ENCODE peak calls at places on chromosomes 7 and 10, in six cellular contexts. T is H9, M is neuronal stem cell, B is IMR-90, X is mesenchymal stem cell, N is H1. R is an unnamed sample.

GRCh38 chr10:101221479-101222246 is 7.6 kb downstream of the LBX1 start:
- DNase-seq in X (no peak), N (no peak), B (no peak), M (no peak), T (no peak), R (no peak)

GRCh38 chr10:16816830-16817124 is 447 bp downstream of the RSU1 start:
- DNase-seq in X (no peak), B (peak; percentile 33), T (no peak), N (no peak), M (no peak), R (peak; percentile 14)

GRCh38 chr7:54615545-54615944 is 73.4 kb downstream of the VSTM2A start:
- DNase-seq in M (no peak), X (no peak), N (no peak), T (no peak), B (no peak), R (no peak)

GRCh38 chr10:112782176-112782907 is 167.7 kb upstream of the TCF7L2 start:
- DNase-seq in X (no peak), M (no peak), B (no peak), T (no peak), N (peak; percentile 44), R (no peak)

GRCh38 chr10:12705943-12706342 is 295.6 kb downstream of the CCDC3 start:
- DNase-seq in T (no peak), B (no peak), M (no peak), N (no peak), X (no peak), R (no peak)

GRCh38 chr10:129191848-129192247 is 275.2 kb upstream of the MGMT start:
- DNase-seq in T (no peak), M (no peak), X (no peak), N (no peak), B (no peak), R (no peak)

GRCh38 chr10:27742195-27742925 is 3.3 kb downstream of the MKX start:
- DNase-seq in T (peak; percentile 83), X (peak; percentile 76), N (peak; percentile 86), M (no peak), B (peak; percentile 85), R (peak; percentile 84)

GRCh38 chr7:150876817-150877526 is 24.7 kb downstream of the AOC1 start:
- DNase-seq in B (peak; percentile 64), N (peak; percentile 79), X (peak; percentile 94), M (peak; percentile 80), T (peak; percentile 86), R (peak; percentile 83)

GRCh38 chr10:3926268-3926667 is 141.3 kb upstream of the KLF6 start:
- DNase-seq in N (no peak), X (no peak), B (no peak), T (no peak), M (no peak), R (peak; percentile 92)

GRCh38 chr7:75920431-75921161 is 5.6 kb downstream of the POR start:
- DNase-seq in X (no peak), T (no peak), M (no peak), B (no peak), N (no peak), R (peak; percentile 65)

GRCh38 chr7:37068902-37069301 is 344.6 kb upstream of the AOAH start:
- DNase-seq in N (no peak), B (no peak), M (no peak), X (no peak), T (no peak), R (no peak)

GRCh38 chr10:96276831-96277230 is 5.5 kb upstream of the BLNK start:
- DNase-seq in N (no peak), M (no peak), X (no peak), B (no peak), T (no peak), R (no peak)

GRCh38 chr7:142690554-142691182 is 58.6 kb upstream of the PRSS1 start:
- DNase-seq in B (no peak), N (no peak), M (no peak), X (no peak), T (no peak), R (no peak)

GRCh38 chr10:46560381-46560780 is 3.9 kb upstream of the GPRIN2 start:
- DNase-seq in T (no peak), N (peak; percentile 45), M (no peak), X (no peak), B (no peak), R (no peak)

GRCh38 chr10:119786117-119786769 is 60.4 kb downstream of the INPP5F start:
- DNase-seq in N (no peak), B (peak; percentile 78), X (peak; percentile 81), T (peak; percentile 65), M (peak; percentile 37), R (peak; percentile 88)

GRCh38 chr7:1678571-1679325 is 8.7 kb downstream of the ELFN1 start:
- DNase-seq in N (no peak), T (no peak), X (no peak), B (no peak), M (no peak), R (no peak)

GRCh38 chr7:108650487-108650886 is 80.8 kb downstream of the DNAJB9 start:
- DNase-seq in X (no peak), N (no peak), B (peak; percentile 29), M (no peak), T (no peak), R (no peak)

GRCh38 chr7:102028206-102028826 is 210.9 kb downstream of the CUX1 start:
- DNase-seq in M (no peak), B (no peak), N (no peak), T (no peak), X (no peak), R (no peak)

GRCh38 chr10:86635402-86635801 is 18.9 kb upstream of the OPN4 start:
- DNase-seq in T (no peak), B (peak; percentile 91), N (no peak), M (no peak), X (peak; percentile 57), R (peak; percentile 89)

GRCh38 chr10:119997429-119997828 is 104.9 kb downstream of the SEC23IP start:
- DNase-seq in B (no peak), M (no peak), N (no peak), X (no peak), T (no peak), R (no peak)

GRCh38 chr7:16881809-16882208 is at the start of gene AGR3:
- DNase-seq in B (no peak), M (no peak), T (no peak), N (no peak), X (no peak), R (peak; percentile 11)

GRCh38 chr10:73413108-73413527 is 740 bp downstream of the ANXA7 start:
- DNase-seq in N (no peak), X (no peak), B (no peak), M (no peak), T (peak; percentile 53), R (peak; percentile 73)

GRCh38 chr10:73414230-73414981 is 548 bp upstream of the ANXA7 start:
- DNase-seq in X (no peak), B (no peak), T (no peak), N (no peak), M (no peak), R (peak; percentile 12)

GRCh38 chr10:73410897-73411296 is 3.0 kb downstream of the ANXA7 start:
- DNase-seq in B (no peak), X (no peak), T (no peak), M (no peak), N (no peak), R (no peak)

GRCh38 chr10:73416571-73416970 is 2.7 kb upstream of the ANXA7 start:
- DNase-seq in T (no peak), N (no peak), M (no peak), X (no peak), B (no peak), R (no peak)

GRCh38 chr10:73413528-73414229 is at the start of gene ANXA7:
- DNase-seq in M (peak; percentile 87), T (peak; percentile 97), B (peak; percentile 75), X (peak; percentile 89), N (peak; percentile 95), R (peak; percentile 92)
- H3K18ac ChIP-seq in M (peak within 1 kb of the TSS; percentile 99), T (peak within 1 kb of the TSS; percentile 98), B (peak within 1 kb of the TSS; percentile 26), X (peak within 1 kb of the TSS; percentile 99), N (peak within 1 kb of the TSS; percentile 88), R (peak within 1 kb of the TSS; percentile 98)

GRCh38 chr7:131623154-131623553 is 66.7 kb upstream of the PODXL start:
- DNase-seq in T (no peak), M (no peak), B (no peak), N (no peak), X (no peak), R (no peak)

GRCh38 chr7:131621652-131622051 is 65.2 kb upstream of the PODXL start:
- DNase-seq in X (no peak), N (no peak), M (no peak), B (no peak), T (no peak), R (no peak)

GRCh38 chr7:131626643-131627042 is 70.2 kb upstream of the PODXL start:
- DNase-seq in T (no peak), N (no peak), X (no peak), B (no peak), M (no peak), R (no peak)

GRCh38 chr7:131625817-131626372 is 69.5 kb upstream of the PODXL start:
- DNase-seq in X (peak; percentile 85), M (peak; percentile 55), B (peak; percentile 91), T (peak; percentile 91), N (peak; percentile 76), R (peak; percentile 51)

DNA sequence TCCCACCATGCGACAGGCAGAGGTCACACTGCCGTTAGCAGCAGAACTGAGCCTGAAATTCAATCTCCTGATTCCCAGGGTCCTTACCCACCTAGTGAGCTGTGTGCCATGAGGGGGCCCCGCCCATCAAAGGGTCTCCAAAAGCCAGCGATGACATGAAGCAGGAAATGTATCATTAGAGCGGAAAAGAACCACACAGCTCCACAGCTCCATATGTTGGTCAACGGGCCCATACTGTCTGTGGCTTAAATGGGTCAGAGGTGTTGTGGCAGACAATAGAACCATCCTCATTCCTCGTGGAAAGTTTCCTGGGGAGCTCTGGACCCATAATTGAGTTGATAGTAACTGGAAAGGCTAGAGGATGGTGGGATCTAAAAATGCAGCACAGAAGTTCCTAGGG is 68.1 kb upstream of the PODXL start:
- DNase-seq in M (no peak), T (no peak), N (no peak), X (no peak), B (no peak), R (no peak)
- H2BK120ac ChIP-seq in M (no peak overlapping the region), T (no peak overlapping the region), N (peak overlapping the region; percentile 73), X (no peak overlapping the region), B (peak overlapping the region; percentile 45), R (peak overlapping the region; percentile 33)

GRCh38 chr10:5165738-5166137 is 19.2 kb downstream of the AKR1C8 start:
- DNase-seq in M (no peak), T (no peak), N (no peak), X (peak; percentile 5), B (peak; percentile 0), R (peak; percentile 1)
- H4K91ac ChIP-seq in M (no peak overlapping the region), T (no peak overlapping the region), N (no peak overlapping the region), X (no peak overlapping the region), B (no peak overlapping the region), R (no peak overlapping the region)

DNA sequence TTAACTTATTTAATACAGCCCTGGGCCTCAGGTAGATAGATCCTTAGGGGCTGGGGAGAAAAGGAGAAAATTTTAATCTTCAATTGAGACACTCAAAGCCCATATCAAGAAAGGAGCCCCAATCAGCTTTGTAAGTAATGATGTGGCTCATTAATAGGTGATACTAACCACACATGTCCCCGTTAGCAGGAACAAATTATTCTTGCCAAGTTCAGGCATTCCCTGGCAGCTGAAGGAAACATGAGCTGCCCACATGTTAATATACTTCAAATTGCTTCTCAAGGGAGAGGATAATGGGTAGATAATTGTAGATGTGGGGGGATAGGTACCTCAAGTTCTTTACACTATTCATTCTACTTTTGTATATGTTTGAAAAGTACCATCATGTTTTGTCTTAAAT is 14.5 kb downstream of the IFIT5 start:
- DNase-seq in T (no peak), N (no peak), B (no peak), X (no peak), M (no peak), R (no peak)
- H3K18ac ChIP-seq in T (no peak overlapping the region), N (no peak overlapping the region), B (peak overlapping the region; percentile 20), X (no peak overlapping the region), M (no peak overlapping the region), R (no peak overlapping the region)

R was measured in trophoblast cell.